ENCODE peak calls at places on chromosomes 5 and 9, in five cellular contexts. Z is GM12865, S is ascending aorta, W is foreskin fibroblast, E is PC-9. D is an unnamed sample.

GRCh38 chr5:91103353-91104061 is 279.6 kb downstream of the ARRDC3 start:
- DNase-seq in E (no peak), W (peak), Z (no peak), S (no peak), D (no peak)

GRCh38 chr9:88477300-88477751 is 57.7 kb upstream of the NXNL2 start:
- DNase-seq in Z (no peak), W (peak), S (no peak), E (no peak), D (no peak)

GRCh38 chr5:154647760-154648143 is 107.4 kb upstream of the LARP1 start:
- DNase-seq in W (no peak), S (no peak), E (no peak), Z (no peak), D (no peak)

GRCh38 chr5:151684690-151685361 is 1.9 kb downstream of the SPARC start:
- DNase-seq in S (peak), Z (no peak), E (peak), W (peak), D (peak)

GRCh38 chr5:69030663-69031062 is 63.2 kb upstream of the SLC30A5 start:
- DNase-seq in E (no peak), S (no peak), Z (no peak), W (no peak), D (no peak)

GRCh38 chr5:87113848-87114247 is 153.8 kb upstream of the RASA1 start:
- DNase-seq in E (no peak), Z (no peak), W (peak), S (no peak), D (no peak)

GRCh38 chr5:157952374-157952685 is 93.4 kb upstream of the CLINT1 start:
- DNase-seq in W (no peak), E (no peak), Z (no peak), S (no peak), D (no peak)

GRCh38 chr5:64330728-64331231 is 165.1 kb downstream of the RNF180 start:
- DNase-seq in E (no peak), Z (no peak), S (no peak), W (no peak), D (no peak)

GRCh38 chr5:132263548-132264261 is 6.2 kb downstream of the PDLIM4 start:
- DNase-seq in S (peak), Z (no peak), W (peak), E (peak), D (peak)

GRCh38 chr5:150197476-150197875 is 7.6 kb downstream of the SLC6A7 start:
- DNase-seq in W (no peak), S (no peak), E (no peak), Z (no peak), D (no peak)

GRCh38 chr5:149211566-149211965 is 60.1 kb upstream of the AFAP1L1 start:
- DNase-seq in W (peak), E (no peak), S (peak), Z (no peak), D (no peak)

GRCh38 chr5:3362606-3362910 is 233.1 kb upstream of the IRX1 start:
- DNase-seq in S (no peak), E (no peak), Z (no peak), W (no peak), D (no peak)

GRCh38 chr9:33638516-33638915 is 114.5 kb downstream of the ANKRD18B start:
- DNase-seq in Z (no peak), S (no peak), W (no peak), E (no peak), D (no peak)

GRCh38 chr5:120217001-120217400 is 247.1 kb upstream of the PRR16 start:
- DNase-seq in W (no peak), E (no peak), Z (no peak), S (no peak), D (no peak)

GRCh38 chr9:128370752-128371621 is at the start of gene URM1:
- DNase-seq in Z (peak), S (peak), W (peak), E (peak), D (peak)
- TF ChIP-seq CTCF in Z (no peak), S (no peak), W (no peak), E (no peak), D (no peak)

DNA sequence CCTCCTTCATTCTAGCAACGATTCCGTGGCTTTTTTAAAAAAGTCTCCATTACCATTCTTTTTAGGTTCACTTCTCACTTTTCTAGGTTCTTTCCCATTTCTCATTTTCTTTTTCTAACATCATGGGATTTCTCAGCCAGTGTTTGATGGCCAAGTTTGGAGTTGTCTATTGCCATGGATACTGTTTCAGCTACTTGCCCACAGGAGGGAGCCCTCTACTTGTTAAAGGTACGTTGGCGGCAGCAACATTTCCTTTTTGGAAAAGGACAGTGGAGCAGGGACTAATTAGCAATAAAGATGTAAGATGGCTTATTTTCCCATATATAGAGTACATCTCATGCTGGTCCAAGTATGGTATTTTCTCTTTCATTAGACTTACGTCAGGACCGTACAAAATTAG is 2257.5 kb upstream of the C9orf72 start:
- DNase-seq in W (no peak), E (peak), S (no peak), Z (no peak), D (no peak)
- TF ChIP-seq CTCF in W (no peak), E (peak), S (no peak), Z (peak), D (no peak)

DNA sequence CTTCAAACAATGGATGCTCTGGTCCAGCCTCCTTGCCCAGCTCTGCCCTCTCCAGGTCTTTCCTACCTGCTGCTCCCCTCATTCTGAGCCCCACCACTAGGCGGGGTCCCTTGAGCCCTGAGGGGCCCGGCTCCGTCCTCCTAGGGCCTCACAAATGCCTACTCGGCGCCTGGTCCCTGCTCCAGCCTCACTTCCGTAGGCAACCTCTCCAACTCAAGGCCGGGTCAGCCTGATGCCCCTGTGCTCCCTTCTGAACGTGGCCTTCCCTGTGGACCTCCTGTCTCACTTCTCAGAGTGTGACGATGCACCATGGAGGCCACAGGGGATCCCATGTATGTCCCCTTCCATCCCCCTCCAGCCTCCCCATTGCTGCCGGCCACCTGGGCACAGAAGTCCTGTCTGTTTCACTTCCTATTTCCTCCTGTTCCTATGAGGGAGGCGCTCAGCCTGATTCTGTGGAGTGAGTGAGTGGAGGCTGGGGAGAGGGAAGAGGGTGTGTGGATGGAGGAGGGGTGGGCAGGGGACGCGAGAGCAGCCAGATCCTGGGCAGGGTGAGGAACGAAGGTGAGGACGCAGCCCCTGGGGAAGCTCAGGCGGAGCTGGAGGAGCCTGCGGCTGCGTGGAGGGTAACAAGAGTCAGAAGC is 127.2 kb upstream of the FAM120A start:
- DNase-seq in Z (no peak), E (no peak), S (no peak), W (no peak), D (no peak)
- TF ChIP-seq CTCF in Z (no peak), E (no peak), S (no peak), W (no peak), D (no peak)

GRCh38 chr5:41433552-41434181 is 76.7 kb downstream of the PLCXD3 start:
- DNase-seq in Z (no peak), W (no peak), S (no peak), E (no peak), D (no peak)
- TF ChIP-seq CTCF in Z (peak), W (peak), S (no peak), E (peak), D (no peak)

DNA sequence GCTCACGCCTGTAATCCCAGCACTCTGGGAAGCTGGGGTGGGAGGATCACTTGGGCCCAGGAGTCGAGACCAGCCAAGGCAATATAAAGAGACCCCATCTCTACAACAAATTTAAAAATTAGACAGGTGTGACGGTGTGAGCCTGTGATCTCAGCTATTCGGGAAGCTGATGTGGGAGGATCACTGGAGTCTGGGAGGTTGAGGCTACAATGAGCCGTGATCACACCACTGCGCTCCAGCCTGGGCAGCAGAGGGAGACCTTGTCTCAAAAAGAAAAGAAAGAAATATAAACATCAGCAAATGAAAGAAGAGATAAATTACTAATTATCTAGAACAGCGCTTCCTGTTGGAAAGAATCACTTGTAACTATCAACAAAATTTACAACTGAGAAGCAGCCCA is 105.0 kb downstream of the MAPKAP1 start:
- DNase-seq in S (no peak), W (no peak), Z (no peak), E (no peak), D (no peak)
- TF ChIP-seq CTCF in S (no peak), W (no peak), Z (no peak), E (no peak), D (no peak)

GRCh38 chr9:128881627-128881883 is 195 bp downstream of the KYAT1 start:
- DNase-seq in E (no peak), W (no peak), Z (no peak), S (no peak), D (no peak)

GRCh38 chr9:128884164-128884563 is 2.2 kb downstream of the LRRC8A start:
- DNase-seq in E (no peak), S (no peak), Z (no peak), W (no peak), D (no peak)

GRCh38 chr9:128882677-128883590 is 1.0 kb downstream of the LRRC8A start:
- DNase-seq in W (no peak), E (no peak), S (peak), Z (no peak), D (no peak)

GRCh38 chr9:128885376-128885775 is 3.4 kb downstream of the LRRC8A start:
- DNase-seq in Z (no peak), W (no peak), E (no peak), S (no peak), D (no peak)

DNA sequence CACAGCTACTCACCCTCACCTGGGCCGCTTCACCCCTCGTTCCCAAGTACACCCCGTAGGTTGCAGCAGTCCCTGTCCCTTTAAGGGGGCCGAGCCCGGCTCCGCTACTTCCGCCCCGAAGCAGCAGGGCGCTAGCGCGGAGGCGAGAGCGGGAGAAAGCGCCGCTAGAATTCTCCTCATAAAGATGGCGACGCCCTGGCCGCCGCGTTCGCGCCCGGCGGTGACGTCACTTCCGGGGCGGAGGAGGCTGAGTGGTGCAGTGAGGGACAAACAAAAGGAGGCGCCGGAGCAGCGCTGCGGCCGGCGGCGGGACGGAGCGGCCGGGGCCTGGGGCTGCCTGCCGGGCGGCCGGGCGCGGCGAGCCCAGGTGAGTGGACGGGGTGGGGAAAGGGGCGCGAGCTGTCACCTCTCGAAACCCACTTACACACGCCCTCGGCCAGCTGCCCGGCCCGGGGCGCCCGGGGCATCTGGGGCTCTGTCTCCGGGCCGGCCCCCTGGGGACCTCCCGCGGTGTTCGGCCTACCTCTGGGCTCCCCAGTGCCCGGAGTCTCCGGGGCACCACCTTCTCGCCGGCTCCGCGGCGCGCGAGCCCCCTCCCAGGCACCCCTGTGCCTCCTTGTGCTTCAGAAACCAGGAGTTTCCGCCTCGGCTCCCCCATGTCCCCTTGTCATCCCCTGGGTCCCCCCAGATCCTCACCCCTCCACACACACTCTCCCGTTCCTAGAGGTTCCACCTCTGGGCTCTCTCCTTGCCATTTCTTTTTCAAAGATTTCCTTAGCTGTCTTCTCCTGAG is at the start of the genes KYAT1 and LRRC8A:
- DNase-seq in W (peak), E (peak), S (peak), Z (peak), D (peak)
- TF ChIP-seq CTCF in W (no peak), E (no peak), S (peak), Z (no peak), D (no peak)

DNA sequence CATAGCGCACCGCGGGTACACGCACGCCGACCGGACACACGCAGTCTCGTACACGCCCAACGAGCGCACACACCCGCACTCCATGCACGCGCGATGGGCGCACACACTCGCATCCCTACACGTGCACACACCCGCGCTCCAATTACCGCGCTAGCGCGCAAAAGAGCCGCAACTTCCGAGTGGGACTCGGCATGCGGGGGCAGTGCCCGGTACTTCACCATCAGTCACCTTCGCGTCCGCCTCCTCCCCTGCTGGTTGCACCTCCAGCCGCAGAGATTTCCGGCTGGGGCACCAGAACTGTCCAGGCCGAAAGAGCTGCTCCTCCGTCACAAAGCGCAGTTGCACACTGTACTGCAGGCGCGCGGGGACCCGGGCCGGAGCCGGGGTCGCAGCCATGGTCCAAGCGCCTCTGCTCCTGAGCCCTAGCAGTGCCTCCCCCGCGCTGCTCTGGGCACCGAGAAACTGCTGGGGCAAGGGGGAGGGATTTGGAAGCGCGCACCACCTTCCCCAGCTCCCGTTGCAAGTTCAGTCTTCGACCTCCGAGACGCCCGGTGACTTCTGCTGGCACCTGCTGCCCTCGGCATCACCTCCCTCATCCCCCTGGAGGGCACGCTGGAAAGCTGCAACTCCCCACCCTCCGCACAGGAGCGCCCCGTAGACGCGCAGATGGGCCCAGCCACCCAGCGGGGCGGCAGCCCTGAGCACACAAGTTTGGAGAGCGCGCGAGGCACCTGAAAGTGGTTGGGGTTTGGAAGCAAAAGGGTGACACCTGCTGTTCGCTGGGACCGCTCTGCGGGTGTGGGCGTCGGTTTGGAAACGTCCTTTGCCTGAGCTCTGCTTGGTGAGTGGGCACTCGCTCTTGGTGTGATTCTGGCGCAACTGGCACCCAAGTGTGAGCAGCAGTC is 337.4 kb upstream of the PUM3 start:
- DNase-seq in S (no peak), Z (peak), W (peak), E (no peak), D (no peak)
- TF ChIP-seq CTCF in S (no peak), Z (peak), W (no peak), E (no peak), D (no peak)

DNA sequence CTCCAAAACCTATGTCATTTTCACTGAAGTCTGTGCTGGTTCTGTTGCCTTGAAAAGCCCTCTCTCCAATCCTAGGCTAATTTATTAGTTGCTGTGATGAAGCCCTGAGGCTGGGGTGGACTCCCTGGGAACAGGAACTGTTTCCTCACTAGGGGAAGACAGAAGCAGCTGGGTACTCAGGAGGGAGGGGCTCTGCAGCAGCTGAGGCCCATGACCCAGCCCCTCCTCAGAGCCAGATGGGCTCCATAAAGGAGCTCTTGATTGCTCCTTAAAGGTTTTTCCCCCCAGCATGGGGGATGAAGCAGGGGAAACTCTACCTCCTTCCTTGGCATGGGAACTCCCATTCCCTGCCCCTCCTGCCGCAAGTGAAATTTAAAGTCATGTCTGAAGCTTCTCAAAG is 3.4 kb downstream of the FBLL1 start:
- DNase-seq in E (no peak), S (no peak), Z (no peak), W (no peak), D (no peak)
- TF ChIP-seq CTCF in E (no peak), S (no peak), Z (no peak), W (no peak), D (no peak)

DNA sequence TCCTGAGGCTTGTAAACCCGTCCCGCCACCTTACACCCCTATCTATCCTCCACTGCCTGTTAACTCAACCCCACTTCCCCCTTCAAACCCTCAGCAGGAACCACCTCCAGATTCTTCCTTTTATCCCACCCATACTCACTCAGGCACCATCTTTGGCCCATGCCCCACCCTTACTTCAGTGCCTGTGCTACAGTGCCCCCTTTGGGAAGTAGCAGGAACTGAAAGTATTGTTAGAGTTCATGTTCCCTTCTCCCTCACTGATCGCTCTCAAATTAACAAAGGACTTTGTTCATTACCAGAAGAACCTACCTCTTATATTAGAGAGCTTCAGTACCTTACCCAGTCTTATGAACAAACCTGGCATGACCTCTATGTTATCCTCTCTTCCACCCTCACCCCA is 92.2 kb upstream of the MOCS2 start:
- DNase-seq in S (no peak), E (no peak), W (no peak), Z (no peak), D (no peak)
- TF ChIP-seq CTCF in S (no peak), E (peak), W (peak), Z (peak), D (no peak)

GRCh38 chr9:100352201-100352726 is 478 bp downstream of the TEX10 start:
- DNase-seq in W (no peak), Z (peak), E (peak), S (peak), D (peak)

GRCh38 chr9:100351508-100351907 is 1.2 kb downstream of the TEX10 start:
- DNase-seq in S (no peak), W (no peak), Z (no peak), E (no peak), D (no peak)

GRCh38 chr9:100352727-100353505 is at the start of gene TEX10:
- DNase-seq in S (peak), Z (peak), W (peak), E (peak), D (peak)

GRCh38 chr9:100355561-100355960 is 2.8 kb upstream of the TEX10 start:
- DNase-seq in Z (peak), S (no peak), E (no peak), W (no peak), D (no peak)

GRCh38 chr9:100354121-100354800 is 1.5 kb upstream of the TEX10 start:
- DNase-seq in E (no peak), S (no peak), W (no peak), Z (peak), D (no peak)
- TF ChIP-seq CTCF in E (no peak), S (no peak), W (no peak), Z (no peak), D (no peak)

D was measured in omental fat pad.